ENCODE peak calls at places on chromosomes 16 and 17, in five cellular contexts. G, L, P, M and K are unnamed samples.

GRCh38 chr17:27506348-27507218 is 50.3 kb downstream of the KSR1 start:
- DNase-seq in G (no peak), L (peak; percentile 78), P (no peak), M (no peak), K (no peak)

GRCh38 chr16:1543085-1543896 is 9.8 kb downstream of the TMEM204 start:
- DNase-seq in G (peak; percentile 48), L (peak; percentile 71), P (peak; percentile 77), M (peak; percentile 28), K (no peak)

GRCh38 chr17:71713846-71714245 is 407.0 kb upstream of the SOX9 start:
- DNase-seq in G (no peak), L (no peak), P (no peak), M (no peak), K (no peak)

GRCh38 chr17:55171634-55172328 is 93.0 kb upstream of the HLF start:
- DNase-seq in G (no peak), L (peak; percentile 13), P (no peak), M (no peak), K (no peak)

GRCh38 chr17:82084373-82085030 is 13.5 kb downstream of the FASN start:
- DNase-seq in G (peak; percentile 24), L (no peak), P (no peak), M (no peak), K (no peak)

GRCh38 chr17:31392002-31392855 is 754 bp downstream of the RAB11FIP4 start:
- DNase-seq in G (no peak), L (no peak), P (no peak), M (no peak), K (no peak)

GRCh38 chr17:16214190-16215001 is 938 bp downstream of the NCOR1 start:
- DNase-seq in G (no peak), L (no peak), P (no peak), M (no peak), K (no peak)

GRCh38 chr16:89601906-89602272 is 11.6 kb upstream of the DPEP1 start:
- DNase-seq in G (no peak), L (no peak), P (no peak), M (no peak), K (no peak)

GRCh38 chr16:25184771-25185170 is 32.0 kb upstream of the AQP8 start:
- DNase-seq in G (no peak), L (no peak), P (no peak), M (no peak), K (no peak)

GRCh38 chr16:89923640-89924297 is 627 bp downstream of the TUBB3 start:
- DNase-seq in G (no peak), L (no peak), P (no peak), M (no peak), K (peak; percentile 64)

GRCh38 chr17:1312261-1312870 is 32.9 kb downstream of the TRARG1 start:
- DNase-seq in G (no peak), L (no peak), P (no peak), M (no peak), K (peak; percentile 50)

GRCh38 chr17:79530361-79531105 is 80.3 kb downstream of the RBFOX3 start:
- DNase-seq in G (no peak), L (no peak), P (no peak), M (no peak), K (no peak)

GRCh38 chr17:14201595-14201994 is 35.1 kb downstream of the CDRT15 start:
- DNase-seq in G (peak; percentile 87), L (no peak), P (no peak), M (no peak), K (no peak)

GRCh38 chr17:14926526-14927122 is 338.5 kb downstream of the PMP22 start:
- DNase-seq in G (peak; percentile 36), L (peak; percentile 37), P (peak; percentile 15), M (peak; percentile 50), K (peak; percentile 63)

GRCh38 chr17:74798239-74798707 is 22.1 kb upstream of the NAT9 start:
- DNase-seq in G (no peak), L (no peak), P (no peak), M (no peak), K (no peak)

GRCh38 chr17:51015145-51015558 is 105.5 kb downstream of the SPAG9 start:
- DNase-seq in G (no peak), L (no peak), P (no peak), M (peak; percentile 72), K (no peak)

GRCh38 chr17:71970312-71970711 is 150.5 kb upstream of the SOX9 start:
- DNase-seq in G (no peak), L (peak; percentile 20), P (no peak), M (no peak), K (no peak)

GRCh38 chr17:2086306-2086705 is 31.4 kb downstream of the HIC1 start:
- DNase-seq in G (no peak), L (no peak), P (no peak), M (no peak), K (no peak)

GRCh38 chr16:3752984-3753383 is 35.7 kb upstream of the TRAP1 start:
- DNase-seq in G (no peak), L (no peak), P (peak; percentile 51), M (no peak), K (no peak)

GRCh38 chr17:21466550-21466949 is 90.4 kb downstream of the KCNJ12 start:
- DNase-seq in G (no peak), L (no peak), P (no peak), M (no peak), K (no peak)

GRCh38 chr17:45783593-45784292 is 377 bp upstream of the CRHR1 start:
- DNase-seq in G (no peak), L (no peak), P (peak; percentile 41), M (no peak), K (peak; percentile 52)

DNA sequence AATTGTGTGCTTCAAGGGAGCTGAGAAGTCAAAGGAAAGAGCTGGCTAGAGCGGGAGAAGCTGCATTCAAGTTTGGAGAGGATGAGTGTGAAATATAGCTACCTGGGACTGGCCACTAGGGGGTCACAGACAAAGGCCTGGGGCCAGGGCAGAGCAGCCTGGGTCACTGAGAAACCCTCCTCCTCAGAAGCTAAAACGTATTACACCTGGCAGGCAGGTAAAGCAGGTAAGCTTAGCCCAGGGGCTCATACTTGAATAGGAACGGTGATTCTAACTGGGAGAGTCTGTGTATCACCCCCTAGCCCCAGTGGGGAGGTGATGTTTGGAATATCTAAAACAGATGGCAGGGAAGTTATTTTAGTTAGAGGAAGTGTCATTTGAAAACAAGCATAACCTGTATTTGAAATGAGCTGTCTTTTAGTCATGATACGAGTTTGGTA is 6.8 kb downstream of the KRT37 start:
- DNase-seq in G (no peak), L (peak; percentile 41), P (no peak), M (no peak), K (no peak)
- TF ChIP-seq CTCF in G (no peak), L (peak; percentile 33), P (peak; percentile 13), M (peak; percentile 22), K (peak; percentile 66)

DNA sequence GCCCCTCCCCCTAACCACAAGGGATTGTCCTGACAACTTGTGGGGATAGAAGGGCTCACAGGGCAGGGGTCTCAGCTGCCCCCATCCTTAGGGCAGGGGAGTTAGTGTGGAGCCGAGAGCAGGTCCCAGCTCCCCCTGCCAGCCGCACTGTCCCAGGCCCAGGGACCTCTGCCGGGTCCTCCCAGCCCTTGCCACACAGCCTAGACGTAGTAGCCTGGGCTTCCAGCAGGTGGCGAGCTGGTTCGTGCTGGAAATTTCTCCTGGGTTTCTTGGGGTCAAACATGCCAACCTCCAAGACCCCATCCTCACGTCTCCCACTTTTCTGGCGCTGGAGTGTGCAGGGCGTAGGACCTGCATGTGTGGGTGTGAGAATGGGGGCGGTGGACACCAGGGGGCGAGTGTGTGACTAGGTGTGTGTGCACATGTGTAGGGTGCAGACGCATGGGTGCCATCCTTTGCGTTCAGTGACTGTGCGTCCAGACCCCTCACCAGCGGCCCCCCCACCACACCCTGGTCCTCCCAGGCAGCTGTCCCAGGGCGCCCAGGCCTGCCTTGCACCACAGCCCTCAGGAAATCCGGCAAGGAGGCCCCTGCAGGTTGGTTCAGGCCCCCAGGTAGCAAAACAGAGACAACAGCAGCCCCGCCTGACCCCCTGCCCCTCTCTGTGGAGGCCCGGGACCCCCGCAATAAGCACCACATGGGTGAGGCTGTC is 29.5 kb downstream of the SBK1 start:
- DNase-seq in G (no peak), L (peak; percentile 75), P (no peak), M (no peak), K (peak; percentile 66)
- TF ChIP-seq CTCF in G (peak; percentile 60), L (peak; percentile 83), P (peak; percentile 51), M (peak; percentile 82), K (peak; percentile 71)

GRCh38 chr16:49353650-49354049 is 20.0 kb upstream of the C16orf78 start:
- DNase-seq in G (no peak), L (no peak), P (no peak), M (no peak), K (no peak)

GRCh38 chr16:49354101-49354500 is 19.5 kb upstream of the C16orf78 start:
- DNase-seq in G (no peak), L (no peak), P (no peak), M (no peak), K (no peak)

GRCh38 chr16:49354991-49355390 is 18.6 kb upstream of the C16orf78 start:
- DNase-seq in G (no peak), L (no peak), P (no peak), M (no peak), K (no peak)

GRCh38 chr16:49351119-49351518 is 22.5 kb upstream of the C16orf78 start:
- DNase-seq in G (no peak), L (no peak), P (no peak), M (no peak), K (no peak)

DNA sequence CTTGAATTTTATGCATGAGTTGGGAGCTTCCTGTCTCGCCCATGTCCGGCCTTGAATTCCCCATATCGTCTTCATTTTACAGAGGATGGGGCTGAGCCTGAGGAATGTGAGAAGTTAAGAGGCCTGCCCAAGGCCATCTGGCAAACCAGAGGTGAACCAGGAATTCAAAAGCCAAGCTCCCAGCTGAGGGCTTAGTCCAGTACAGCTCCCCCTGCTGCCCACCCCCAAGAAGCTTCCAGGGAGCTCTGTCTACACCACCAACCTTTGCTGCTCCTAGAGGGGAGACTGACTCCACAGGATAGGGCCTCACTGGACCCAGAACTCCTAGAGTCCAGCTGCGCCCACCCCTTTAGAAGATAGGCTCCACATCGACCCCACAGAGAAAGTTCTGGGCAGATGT is 20.7 kb upstream of the C16orf78 start:
- DNase-seq in G (no peak), L (no peak), P (no peak), M (no peak), K (no peak)
- TF ChIP-seq CTCF in G (no peak), L (no peak), P (no peak), M (peak; percentile 11), K (peak; percentile 38)

DNA sequence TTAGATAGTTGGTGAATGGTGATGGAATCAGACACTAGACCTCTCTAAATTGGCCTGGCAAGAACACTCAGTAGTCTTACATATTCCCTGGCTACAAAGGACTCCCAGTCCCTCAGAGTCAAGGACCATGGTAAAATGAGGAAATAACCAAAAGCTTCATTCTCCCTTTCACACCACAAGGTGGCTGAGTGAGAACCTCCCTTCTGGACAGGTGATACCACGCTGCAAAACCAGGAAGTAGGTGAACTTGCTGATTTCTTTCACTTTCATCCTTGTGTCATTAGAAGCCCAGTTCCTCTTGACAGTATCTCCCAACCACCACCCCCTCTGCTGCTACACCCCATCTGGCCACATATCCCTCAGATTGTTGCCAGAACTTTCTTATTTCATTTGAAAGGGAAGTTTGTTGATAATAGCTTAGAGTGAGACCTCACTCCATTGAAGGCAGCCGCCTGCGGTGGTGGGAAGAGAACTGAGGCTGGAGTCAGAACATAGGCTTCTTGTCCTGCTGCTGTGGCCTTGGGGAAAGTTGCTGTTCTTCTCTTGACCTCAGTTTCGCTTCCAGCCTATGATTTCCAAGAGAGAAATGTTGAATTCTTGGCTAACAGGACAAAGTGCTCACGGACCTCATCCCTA is 290.6 kb upstream of the CCL2 start:
- DNase-seq in G (no peak), L (peak; percentile 80), P (no peak), M (no peak), K (no peak)
- TF ChIP-seq CTCF in G (no peak), L (no peak), P (no peak), M (no peak), K (no peak)

GRCh38 chr16:88534731-88535141 is 35.5 kb upstream of the ZC3H18 start:
- DNase-seq in G (no peak), L (peak; percentile 63), P (peak; percentile 67), M (no peak), K (no peak)
- TF ChIP-seq CTCF in G (no peak), L (no peak), P (no peak), M (peak; percentile 1), K (no peak)